ENCODE peak calls at places on chromosomes 12 and 14, in four cellular contexts. I is lower leg skin, O is astrocyte, J is A673. K is an unnamed sample.

GRCh38 chr14:32561520-32561919 is 232.4 kb downstream of the AKAP6 start:
- DNase-seq in I (no peak), O (peak; percentile 72), J (no peak), K (peak; percentile 54)

GRCh38 chr12:86945685-86946196 is 689.5 kb upstream of the MGAT4C start:
- DNase-seq in I (no peak), O (no peak), J (no peak), K (no peak)

GRCh38 chr14:59087711-59088110 is 100.8 kb upstream of the DAAM1 start:
- DNase-seq in I (no peak), O (no peak), J (no peak), K (no peak)

GRCh38 chr14:38762436-38762835 is 340.6 kb downstream of the SEC23A start:
- DNase-seq in I (no peak), O (peak; percentile 27), J (no peak), K (no peak)

GRCh38 chr14:57845802-57846531 is 19.9 kb downstream of the SLC35F4 start:
- DNase-seq in I (no peak), O (peak; percentile 44), J (no peak), K (peak; percentile 10)

GRCh38 chr14:70988452-70988851 is 81.2 kb downstream of the PCNX1 start:
- DNase-seq in I (no peak), O (no peak), J (no peak), K (no peak)

GRCh38 chr14:102071283-102071998 is 15.4 kb downstream of the HSP90AA1 start:
- DNase-seq in I (no peak), O (peak; percentile 88), J (peak; percentile 75), K (peak; percentile 63)

GRCh38 chr14:54642950-54643695 is 76.2 kb downstream of the SAMD4A start:
- DNase-seq in I (no peak), O (peak; percentile 80), J (peak; percentile 41), K (peak; percentile 68)

GRCh38 chr12:71731439-71732356 is 23.0 kb upstream of the RAB21 start:
- DNase-seq in I (peak; percentile 59), O (peak; percentile 90), J (peak; percentile 23), K (peak; percentile 84)
- TF ChIP-seq CTCF in I (no peak), O (no peak), J (peak; percentile 34), K (no peak)

GRCh38 chr12:401235-402126 is at the start of gene CCDC77:
- DNase-seq in I (peak; percentile 98), O (peak; percentile 75), J (peak; percentile 97), K (peak; percentile 94)
- TF ChIP-seq CTCF in I (no peak), O (no peak), J (peak; percentile 40), K (peak; percentile 27)

GRCh38 chr14:45610303-45610702 is 357.3 kb upstream of the MIS18BP1 start:
- DNase-seq in I (no peak), O (peak; percentile 0), J (peak; percentile 1), K (peak; percentile 0)
- TF ChIP-seq CTCF in I (no peak), O (peak; percentile 7), J (peak; percentile 13), K (no peak)

GRCh38 chr12:107375231-107375630 is 281.9 kb upstream of the CRY1 start:
- DNase-seq in I (no peak), O (no peak), J (no peak), K (no peak)
- TF ChIP-seq CTCF in I (no peak), O (no peak), J (no peak), K (no peak)

DNA sequence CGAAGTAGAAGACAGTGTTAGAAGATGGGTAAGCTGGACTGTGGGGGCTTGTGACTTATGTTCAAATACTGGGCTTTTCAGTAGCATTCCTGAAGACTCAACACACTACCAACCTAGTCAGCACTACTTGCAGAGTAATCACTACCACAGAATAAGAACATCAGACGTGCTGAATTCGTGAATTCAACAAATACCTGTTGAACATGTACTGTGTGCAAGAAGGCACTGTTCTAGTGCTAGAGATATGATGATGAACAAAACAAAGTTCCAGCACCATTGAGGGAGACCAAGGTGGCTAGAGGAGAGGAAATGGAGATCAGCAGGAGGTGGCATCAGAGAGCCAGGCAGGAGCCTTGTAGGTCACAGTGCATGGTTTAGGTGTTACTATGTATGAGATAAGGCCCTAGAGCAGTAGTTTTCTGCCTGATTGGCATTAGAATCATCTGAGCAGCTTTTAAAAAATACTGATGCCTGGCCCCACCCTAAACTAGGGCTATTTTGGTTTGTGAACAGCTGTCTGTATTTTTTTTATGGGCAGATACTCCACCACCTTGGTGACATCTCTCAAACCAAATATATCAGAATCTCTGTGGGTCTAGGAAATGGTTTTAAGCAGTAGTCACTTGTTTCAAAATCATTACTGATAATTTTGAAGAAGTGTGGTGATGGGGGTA is 26.8 kb downstream of the FERMT2 start:
- DNase-seq in I (no peak), O (no peak), J (no peak), K (no peak)
- TF ChIP-seq CTCF in I (no peak), O (no peak), J (no peak), K (no peak)

GRCh38 chr14:34258318-34258717 is 203.7 kb downstream of the SPTSSA start:
- DNase-seq in I (no peak), O (peak; percentile 46), J (no peak), K (peak; percentile 41)

GRCh38 chr14:34257505-34257904 is 204.5 kb downstream of the SPTSSA start:
- DNase-seq in I (no peak), O (no peak), J (no peak), K (no peak)

GRCh38 chr14:34266344-34266743 is 195.7 kb downstream of the SPTSSA start:
- DNase-seq in I (no peak), O (no peak), J (no peak), K (no peak)

DNA sequence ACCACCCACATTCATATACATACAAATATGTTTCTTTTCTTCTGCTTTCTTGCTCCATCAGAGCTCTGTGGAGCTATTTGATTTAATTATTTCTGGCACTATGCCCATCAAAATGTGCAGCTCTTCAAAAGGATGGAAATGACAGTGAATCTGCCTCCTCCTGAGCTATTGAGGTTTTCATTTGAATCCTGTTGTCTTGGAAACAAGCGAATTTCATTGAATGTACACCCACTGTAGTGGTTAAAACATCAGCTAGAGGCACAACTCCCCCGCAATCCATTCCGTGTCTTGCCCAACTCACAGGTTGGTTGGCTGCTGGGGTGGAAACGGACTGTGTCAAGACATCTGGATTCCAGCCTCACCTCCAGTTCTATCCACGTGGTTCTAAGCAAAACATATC is 199.5 kb downstream of the SPTSSA start:
- DNase-seq in I (no peak), O (no peak), J (peak; percentile 29), K (peak; percentile 12)
- TF ChIP-seq CTCF in I (no peak), O (no peak), J (no peak), K (no peak)

GRCh38 chr14:36874396-36875138 is 212.9 kb downstream of the PAX9 start:
- DNase-seq in I (no peak), O (no peak), J (no peak), K (no peak)
- TF ChIP-seq CTCF in I (no peak), O (no peak), J (no peak), K (no peak)

DNA sequence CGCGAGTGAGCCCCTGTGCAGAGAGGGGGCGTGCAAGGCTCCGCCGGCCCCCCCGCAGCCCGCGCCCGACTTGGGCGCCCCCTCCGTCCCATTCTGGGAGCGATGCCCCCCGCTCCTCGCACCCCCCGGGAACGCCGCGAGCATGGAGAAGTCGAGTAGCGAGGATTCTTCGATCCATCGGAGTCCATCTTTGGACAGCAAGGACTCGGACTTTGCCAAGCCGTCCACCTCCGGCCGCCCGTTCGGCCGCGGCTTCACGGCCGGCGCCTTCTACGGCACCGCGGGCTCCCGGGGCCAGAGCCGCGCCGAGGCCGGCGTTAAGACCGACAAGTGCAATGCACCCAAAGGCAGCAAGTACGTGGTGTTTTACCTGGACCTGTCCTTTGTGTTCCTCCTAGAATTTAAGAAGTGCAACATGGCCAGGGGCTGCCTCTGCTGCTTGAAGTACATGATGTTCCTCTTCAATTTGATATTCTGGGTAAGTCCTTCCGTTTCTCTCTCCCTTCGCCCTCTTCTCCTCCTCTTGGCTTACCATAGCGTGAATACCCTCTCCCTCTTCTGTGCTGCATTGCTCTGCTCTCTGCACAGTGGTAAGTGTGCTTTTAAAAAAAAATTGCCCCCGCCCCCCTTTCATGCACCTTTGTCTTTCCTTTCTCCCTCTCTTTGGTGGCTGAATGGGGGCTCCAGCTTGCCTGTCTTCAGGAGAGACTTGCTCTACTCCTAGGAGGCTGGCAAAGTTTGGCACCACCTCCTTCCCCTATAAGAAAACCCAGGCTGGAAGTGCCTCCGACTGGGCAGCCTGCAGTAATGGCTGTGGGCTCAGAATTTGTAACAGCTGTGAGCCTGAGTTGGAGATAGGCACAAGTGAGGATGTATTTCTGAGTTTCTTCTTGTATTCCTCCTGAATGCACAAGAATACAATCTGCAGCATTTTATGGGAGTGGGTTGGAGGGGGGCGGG is 123.9 kb downstream of the TSPAN9 start:
- DNase-seq in I (no peak), O (no peak), J (no peak), K (no peak)
- TF ChIP-seq CTCF in I (no peak), O (no peak), J (no peak), K (no peak)